ENCODE peak calls at places on chromosomes 7 and 10, in five cellular contexts. One of them, this sample, is unnamed.

GRCh38 chr7:116211913-116212596 is 1.7 kb downstream of the TES start:
- DNase-seq in A673: peak
- DNase-seq in NCI-H748 treated with DMSO at 0.1 percent for 48 hours: no peak
- DNase-seq in transverse colon: no peak
- DNase-seq in EL: no peak
- DNase-seq in this sample: no peak

GRCh38 chr7:137423321-137423720 is 79.8 kb upstream of the PTN start:
- DNase-seq in transverse colon: no peak
- DNase-seq in EL: no peak
- DNase-seq in NCI-H748 treated with DMSO at 0.1 percent for 48 hours: no peak
- DNase-seq in A673: no peak
- DNase-seq in this sample: peak

GRCh38 chr10:44578271-44578670 is 193.4 kb upstream of the CXCL12 start:
- DNase-seq in transverse colon: no peak
- DNase-seq in NCI-H748 treated with DMSO at 0.1 percent for 48 hours: no peak
- DNase-seq in A673: no peak
- DNase-seq in EL: no peak
- DNase-seq in this sample: no peak

GRCh38 chr7:107077699-107078516 is 33.4 kb downstream of the PRKAR2B start:
- DNase-seq in transverse colon: no peak
- DNase-seq in A673: no peak
- DNase-seq in NCI-H748 treated with DMSO at 0.1 percent for 48 hours: no peak
- DNase-seq in EL: no peak
- DNase-seq in this sample: no peak

GRCh38 chr7:50565977-50566376 is 772 bp upstream of the DDC start:
- DNase-seq in NCI-H748 treated with DMSO at 0.1 percent for 48 hours: no peak
- DNase-seq in transverse colon: peak
- DNase-seq in EL: no peak
- DNase-seq in A673: no peak
- DNase-seq in this sample: no peak

GRCh38 chr7:155930061-155930460 is 117.8 kb upstream of the SHH start:
- DNase-seq in A673: no peak
- DNase-seq in transverse colon: no peak
- DNase-seq in EL: no peak
- DNase-seq in NCI-H748 treated with DMSO at 0.1 percent for 48 hours: no peak
- DNase-seq in this sample: no peak

GRCh38 chr10:78255796-78256638 is 222.4 kb downstream of the RPS24 start:
- DNase-seq in A673: no peak
- DNase-seq in transverse colon: peak
- DNase-seq in EL: peak
- DNase-seq in NCI-H748 treated with DMSO at 0.1 percent for 48 hours: no peak
- DNase-seq in this sample: peak

GRCh38 chr10:132889556-132889955 is 52.8 kb downstream of the CFAP46 start:
- DNase-seq in A673: no peak
- DNase-seq in transverse colon: no peak
- DNase-seq in NCI-H748 treated with DMSO at 0.1 percent for 48 hours: no peak
- DNase-seq in EL: no peak
- DNase-seq in this sample: no peak

GRCh38 chr7:1700536-1701333 is 30.7 kb downstream of the ELFN1 start:
- DNase-seq in A673: no peak
- DNase-seq in transverse colon: no peak
- DNase-seq in NCI-H748 treated with DMSO at 0.1 percent for 48 hours: no peak
- DNase-seq in EL: no peak
- DNase-seq in this sample: no peak

GRCh38 chr7:129959480-129960332 is 6.9 kb upstream of the UBE2H start:
- DNase-seq in EL: peak
- DNase-seq in A673: no peak
- DNase-seq in transverse colon: no peak
- DNase-seq in NCI-H748 treated with DMSO at 0.1 percent for 48 hours: no peak
- DNase-seq in this sample: no peak

GRCh38 chr10:5588603-5589002 is 63.8 kb downstream of the CALML3 start:
- DNase-seq in A673: no peak
- DNase-seq in transverse colon: no peak
- DNase-seq in EL: no peak
- DNase-seq in NCI-H748 treated with DMSO at 0.1 percent for 48 hours: no peak
- DNase-seq in this sample: no peak

GRCh38 chr7:33773053-33773452 is 132.3 kb upstream of the BMPER start:
- DNase-seq in NCI-H748 treated with DMSO at 0.1 percent for 48 hours: no peak
- DNase-seq in transverse colon: no peak
- DNase-seq in EL: peak
- DNase-seq in A673: no peak
- DNase-seq in this sample: peak

GRCh38 chr7:128139406-128139805 is 101.7 kb upstream of the LEP start:
- DNase-seq in transverse colon: no peak
- DNase-seq in A673: no peak
- DNase-seq in EL: no peak
- DNase-seq in NCI-H748 treated with DMSO at 0.1 percent for 48 hours: no peak
- DNase-seq in this sample: no peak

GRCh38 chr10:108388716-108389115 is 1224.2 kb upstream of the SORCS1 start:
- DNase-seq in transverse colon: no peak
- DNase-seq in A673: no peak
- DNase-seq in EL: no peak
- DNase-seq in NCI-H748 treated with DMSO at 0.1 percent for 48 hours: no peak
- DNase-seq in this sample: no peak